ENCODE peak calls at places on chromosomes 16 and 17, in eight cellular contexts. One of them, this sample, is unnamed.

GRCh38 chr16:25823891-25824290 is 132.1 kb downstream of the HS3ST4 start:
- DNase-seq in GM12892: no peak
- DNase-seq in fibroblast of lung: no peak
- DNase-seq in fibroblast of the aortic adventitia: no peak
- DNase-seq in HEK293T: no peak
- DNase-seq in activated CD4-positive, alpha-beta T cell treated with anti-CD3 and anti-CD28 coated beads, Interleukin-2, amount 10 ng/mL, durations not matched to agents 7 days and 5 days: no peak
- DNase-seq in keratinocyte: no peak
- DNase-seq in stimulated activated CD4-positive, alpha-beta T cell treated with anti-CD3 and anti-CD28 coated beads, TNF-alpha, amount 100 ng/mL, for 48 hours: no peak
- DNase-seq in this sample: no peak

GRCh38 chr17:62627219-62627903 is at the start of gene MRC2:
- DNase-seq in keratinocyte: no peak
- DNase-seq in GM12892: peak
- DNase-seq in fibroblast of the aortic adventitia: peak
- DNase-seq in fibroblast of lung: peak
- DNase-seq in HEK293T: peak
- DNase-seq in stimulated activated CD4-positive, alpha-beta T cell treated with anti-CD3 and anti-CD28 coated beads, TNF-alpha, amount 100 ng/mL, for 48 hours: peak
- DNase-seq in activated CD4-positive, alpha-beta T cell treated with anti-CD3 and anti-CD28 coated beads, Interleukin-2, amount 10 ng/mL, durations not matched to agents 7 days and 5 days: peak
- DNase-seq in this sample: peak

GRCh38 chr17:82868715-82869131 is 28.9 kb upstream of the ZNF750 start:
- DNase-seq in stimulated activated CD4-positive, alpha-beta T cell treated with anti-CD3 and anti-CD28 coated beads, TNF-alpha, amount 100 ng/mL, for 48 hours: no peak
- DNase-seq in GM12892: no peak
- DNase-seq in fibroblast of the aortic adventitia: no peak
- DNase-seq in fibroblast of lung: no peak
- DNase-seq in HEK293T: no peak
- DNase-seq in keratinocyte: no peak
- DNase-seq in activated CD4-positive, alpha-beta T cell treated with anti-CD3 and anti-CD28 coated beads, Interleukin-2, amount 10 ng/mL, durations not matched to agents 7 days and 5 days: no peak
- DNase-seq in this sample: no peak

GRCh38 chr17:48556534-48557401 is 11.9 kb upstream of the HOXB2 start:
- DNase-seq in fibroblast of lung: peak
- DNase-seq in keratinocyte: no peak
- DNase-seq in HEK293T: no peak
- DNase-seq in stimulated activated CD4-positive, alpha-beta T cell treated with anti-CD3 and anti-CD28 coated beads, TNF-alpha, amount 100 ng/mL, for 48 hours: no peak
- DNase-seq in activated CD4-positive, alpha-beta T cell treated with anti-CD3 and anti-CD28 coated beads, Interleukin-2, amount 10 ng/mL, durations not matched to agents 7 days and 5 days: no peak
- DNase-seq in fibroblast of the aortic adventitia: peak
- DNase-seq in GM12892: no peak
- DNase-seq in this sample: no peak

GRCh38 chr17:42010898-42011516 is 6.2 kb downstream of the DNAJC7 start:
- DNase-seq in HEK293T: no peak
- DNase-seq in GM12892: no peak
- DNase-seq in fibroblast of lung: peak
- DNase-seq in keratinocyte: no peak
- DNase-seq in fibroblast of the aortic adventitia: peak
- DNase-seq in activated CD4-positive, alpha-beta T cell treated with anti-CD3 and anti-CD28 coated beads, Interleukin-2, amount 10 ng/mL, durations not matched to agents 7 days and 5 days: no peak
- DNase-seq in stimulated activated CD4-positive, alpha-beta T cell treated with anti-CD3 and anti-CD28 coated beads, TNF-alpha, amount 100 ng/mL, for 48 hours: no peak
- DNase-seq in this sample: no peak

GRCh38 chr17:39665642-39666221 is 583 bp downstream of the TCAP start:
- DNase-seq in stimulated activated CD4-positive, alpha-beta T cell treated with anti-CD3 and anti-CD28 coated beads, TNF-alpha, amount 100 ng/mL, for 48 hours: no peak
- DNase-seq in fibroblast of the aortic adventitia: no peak
- DNase-seq in GM12892: no peak
- DNase-seq in fibroblast of lung: no peak
- DNase-seq in keratinocyte: no peak
- DNase-seq in HEK293T: no peak
- DNase-seq in activated CD4-positive, alpha-beta T cell treated with anti-CD3 and anti-CD28 coated beads, Interleukin-2, amount 10 ng/mL, durations not matched to agents 7 days and 5 days: no peak
- DNase-seq in this sample: no peak

GRCh38 chr16:88804552-88805339 is 1.2 kb downstream of the CDT1 start:
- DNase-seq in fibroblast of the aortic adventitia: no peak
- DNase-seq in GM12892: peak
- DNase-seq in activated CD4-positive, alpha-beta T cell treated with anti-CD3 and anti-CD28 coated beads, Interleukin-2, amount 10 ng/mL, durations not matched to agents 7 days and 5 days: peak
- DNase-seq in fibroblast of lung: no peak
- DNase-seq in keratinocyte: no peak
- DNase-seq in stimulated activated CD4-positive, alpha-beta T cell treated with anti-CD3 and anti-CD28 coated beads, TNF-alpha, amount 100 ng/mL, for 48 hours: no peak
- DNase-seq in HEK293T: no peak
- DNase-seq in this sample: no peak

GRCh38 chr16:86498661-86499493 is 11.4 kb upstream of the FOXF1 start:
- DNase-seq in HEK293T: no peak
- DNase-seq in activated CD4-positive, alpha-beta T cell treated with anti-CD3 and anti-CD28 coated beads, Interleukin-2, amount 10 ng/mL, durations not matched to agents 7 days and 5 days: no peak
- DNase-seq in keratinocyte: no peak
- DNase-seq in stimulated activated CD4-positive, alpha-beta T cell treated with anti-CD3 and anti-CD28 coated beads, TNF-alpha, amount 100 ng/mL, for 48 hours: no peak
- DNase-seq in fibroblast of lung: peak
- DNase-seq in fibroblast of the aortic adventitia: peak
- DNase-seq in GM12892: no peak
- DNase-seq in this sample: peak

GRCh38 chr17:64309710-64310109 is 46.6 kb upstream of the TEX2 start:
- DNase-seq in GM12892: no peak
- DNase-seq in stimulated activated CD4-positive, alpha-beta T cell treated with anti-CD3 and anti-CD28 coated beads, TNF-alpha, amount 100 ng/mL, for 48 hours: no peak
- DNase-seq in HEK293T: no peak
- DNase-seq in fibroblast of the aortic adventitia: no peak
- DNase-seq in keratinocyte: no peak
- DNase-seq in fibroblast of lung: no peak
- DNase-seq in activated CD4-positive, alpha-beta T cell treated with anti-CD3 and anti-CD28 coated beads, Interleukin-2, amount 10 ng/mL, durations not matched to agents 7 days and 5 days: no peak
- DNase-seq in this sample: no peak

GRCh38 chr17:60631119-60631518 is 31.1 kb downstream of the PPM1D start:
- DNase-seq in fibroblast of lung: no peak
- DNase-seq in fibroblast of the aortic adventitia: no peak
- DNase-seq in stimulated activated CD4-positive, alpha-beta T cell treated with anti-CD3 and anti-CD28 coated beads, TNF-alpha, amount 100 ng/mL, for 48 hours: no peak
- DNase-seq in GM12892: no peak
- DNase-seq in activated CD4-positive, alpha-beta T cell treated with anti-CD3 and anti-CD28 coated beads, Interleukin-2, amount 10 ng/mL, durations not matched to agents 7 days and 5 days: no peak
- DNase-seq in HEK293T: no peak
- DNase-seq in keratinocyte: no peak
- DNase-seq in this sample: no peak

GRCh38 chr16:48909231-48909630 is 299.3 kb upstream of the N4BP1 start:
- DNase-seq in activated CD4-positive, alpha-beta T cell treated with anti-CD3 and anti-CD28 coated beads, Interleukin-2, amount 10 ng/mL, durations not matched to agents 7 days and 5 days: no peak
- DNase-seq in GM12892: no peak
- DNase-seq in keratinocyte: no peak
- DNase-seq in fibroblast of the aortic adventitia: no peak
- DNase-seq in stimulated activated CD4-positive, alpha-beta T cell treated with anti-CD3 and anti-CD28 coated beads, TNF-alpha, amount 100 ng/mL, for 48 hours: no peak
- DNase-seq in HEK293T: no peak
- DNase-seq in fibroblast of lung: no peak
- DNase-seq in this sample: no peak

This sample was measured in SJCRH30.